ENCODE peak calls at places on chromosome 3, in five cellular contexts. R is adrenal gland, P is vagina, N is transverse colon, L is heart left ventricle. I is an unnamed sample.

GRCh38 chr3:114645392-114645791 is 351.6 kb downstream of the TIGIT start:
- DNase-seq in R (no peak), P (no peak), N (no peak), L (no peak), I (no peak)

GRCh38 chr3:193803288-193803687 is 210.3 kb downstream of the OPA1 start:
- DNase-seq in R (no peak), P (no peak), N (peak), L (no peak), I (no peak)

GRCh38 chr3:130316164-130316563 is 29.3 kb upstream of the COL6A5 start:
- DNase-seq in R (no peak), P (no peak), N (peak), L (no peak), I (no peak)

GRCh38 chr3:149813367-149814281 is 609 bp downstream of the RNF13 start:
- DNase-seq in R (peak), P (no peak), N (peak), L (peak), I (peak)

GRCh38 chr3:112643621-112644236 is 2.8 kb upstream of the CCDC80 start:
- DNase-seq in R (no peak), P (no peak), N (no peak), L (no peak), I (no peak)

GRCh38 chr3:78645628-78646310 is 1122.0 kb downstream of the ROBO1 start:
- DNase-seq in R (no peak), P (no peak), N (no peak), L (no peak), I (no peak)

GRCh38 chr3:110246796-110247369 is 824.7 kb upstream of the NECTIN3 start:
- DNase-seq in R (no peak), P (no peak), N (no peak), L (no peak), I (no peak)

GRCh38 chr3:73143821-73144237 is 82.4 kb downstream of the EBLN2 start:
- DNase-seq in R (no peak), P (no peak), N (no peak), L (no peak), I (no peak)

DNA sequence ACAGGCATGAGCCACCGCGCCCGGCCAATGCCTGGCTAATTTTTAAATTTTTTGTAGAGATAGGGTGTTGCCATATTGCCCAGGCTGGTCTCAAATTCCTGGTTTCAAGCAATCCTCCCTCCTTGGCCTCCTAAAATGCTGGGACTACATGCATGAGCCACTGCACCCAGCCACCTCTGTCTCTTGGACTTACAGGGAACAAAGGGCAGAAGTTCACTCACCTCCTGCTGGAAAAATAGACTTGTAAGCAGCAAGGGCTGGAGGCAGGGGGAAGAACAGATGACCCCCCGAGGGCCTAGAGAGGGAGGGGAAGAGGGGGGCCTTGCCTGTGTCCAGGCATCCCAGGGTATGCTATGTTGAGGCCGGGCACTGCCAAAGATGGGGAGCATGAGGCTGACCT is 22.2 kb downstream of the DUSP7 start:
- DNase-seq in R (no peak), P (no peak), N (no peak), L (no peak), I (no peak)
- TF ChIP-seq CTCF in R (no peak), P (no peak), N (no peak), L (no peak), I (no peak)

GRCh38 chr3:37052860-37053259 is 59.5 kb downstream of the MLH1 start:
- DNase-seq in R (no peak), P (no peak), N (no peak), L (no peak), I (no peak)
- H3K27ac ChIP-seq in R (peak), P (peak), N (no peak), L (peak), I (peak)

GRCh38 chr3:195153121-195153520 is 117.8 kb downstream of the XXYLT1 start:
- DNase-seq in R (no peak), P (no peak), N (no peak), L (peak), I (no peak)
- TF ChIP-seq POLR2A in R (no peak), P (no peak), N (no peak), L (no peak), I (no peak)

DNA sequence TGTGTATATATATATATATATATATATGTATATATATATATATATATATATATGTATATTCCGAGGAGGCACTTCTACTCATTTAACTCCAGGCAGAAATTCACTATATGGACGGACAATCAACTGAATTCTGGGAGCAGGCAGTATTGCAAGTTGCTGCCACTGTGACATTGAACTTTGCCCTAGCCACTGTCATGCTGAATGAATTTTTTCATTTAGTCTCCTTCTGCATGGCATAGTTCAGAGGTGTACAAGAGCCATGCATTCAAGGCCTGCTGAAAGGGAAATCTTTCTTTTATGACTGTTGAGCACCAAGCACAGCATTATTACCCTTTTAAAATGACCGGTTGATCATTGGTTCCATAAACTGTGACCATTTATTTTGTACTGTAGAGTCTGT is 176.2 kb upstream of the THRB start:
- DNase-seq in R (no peak), P (no peak), N (no peak), L (no peak), I (no peak)
- TF ChIP-seq CTCF in R (no peak), P (no peak), N (no peak), L (no peak), I (no peak)

GRCh38 chr3:9401986-9402385 is 4.6 kb downstream of the SETD5 start:
- DNase-seq in R (no peak), P (no peak), N (no peak), L (no peak), I (no peak)
- H3K27ac ChIP-seq in R (peak), P (peak), N (peak), L (peak), I (peak)

I was measured in gastrocnemius medialis.